ENCODE peak calls at places on chromosomes 5 and 9, in five cellular contexts. O is HCT116, P is Panc1, C is A549, G is HL-60. Y is an unnamed sample.

GRCh38 chr5:39102684-39103155 is 28.5 kb upstream of the RICTOR start:
- DNase-seq in C (peak), P (peak), O (no peak), G (no peak), Y (no peak)

GRCh38 chr9:31185831-31186230 is 1198.6 kb upstream of the ACO1 start:
- DNase-seq in G (no peak), P (no peak), O (no peak), C (no peak), Y (no peak)

GRCh38 chr9:129676287-129676686 is 10.8 kb downstream of the PRRX2 start:
- DNase-seq in P (no peak), O (no peak), C (no peak), G (no peak), Y (no peak)

GRCh38 chr5:147037517-147038205 is 159.1 kb upstream of the PPP2R2B start:
- DNase-seq in O (peak), P (no peak), C (no peak), G (no peak), Y (no peak)

GRCh38 chr5:174483411-174483810 is 241.0 kb upstream of the MSX2 start:
- DNase-seq in C (no peak), G (no peak), O (no peak), P (no peak), Y (no peak)

GRCh38 chr9:112382501-112383364 is 2.8 kb downstream of the HSDL2 start:
- DNase-seq in G (no peak), P (no peak), C (no peak), O (no peak), Y (no peak)

GRCh38 chr9:116641292-116642059 is 45.6 kb upstream of the TRIM32 start:
- DNase-seq in G (no peak), C (no peak), P (no peak), O (no peak), Y (no peak)

GRCh38 chr9:32875242-32875641 is 91.9 kb downstream of the TMEM215 start:
- DNase-seq in C (no peak), G (no peak), P (no peak), O (no peak), Y (no peak)

GRCh38 chr9:80066931-80067330 is 495.2 kb downstream of the TLE4 start:
- DNase-seq in C (no peak), P (no peak), G (no peak), O (no peak), Y (no peak)

GRCh38 chr9:36143242-36143641 is 6.7 kb downstream of the GLIPR2 start:
- DNase-seq in O (no peak), G (no peak), C (no peak), P (no peak), Y (no peak)

GRCh38 chr9:114694719-114695269 is 12.8 kb upstream of the TEX48 start:
- DNase-seq in G (no peak), C (no peak), P (no peak), O (no peak), Y (peak)

GRCh38 chr5:95600557-95600956 is 19.3 kb upstream of the GPR150 start:
- DNase-seq in P (no peak), G (no peak), O (no peak), C (no peak), Y (no peak)

GRCh38 chr5:127887282-127887681 is 184.1 kb downstream of the CCDC192 start:
- DNase-seq in G (no peak), O (no peak), P (no peak), C (peak), Y (no peak)

GRCh38 chr9:76716270-76716669 is 48.0 kb upstream of the PCA3 start:
- DNase-seq in P (no peak), G (no peak), O (no peak), C (no peak), Y (no peak)

GRCh38 chr5:887947-888640 is 4.5 kb downstream of the BRD9 start:
- DNase-seq in P (no peak), C (no peak), O (no peak), G (no peak), Y (no peak)

GRCh38 chr5:73446631-73447233 is 1.8 kb downstream of the FOXD1 start:
- DNase-seq in C (peak), O (no peak), P (no peak), G (no peak), Y (no peak)

GRCh38 chr5:83513491-83513890 is 41.9 kb downstream of the VCAN start:
- DNase-seq in P (no peak), G (no peak), C (no peak), O (no peak), Y (no peak)

GRCh38 chr5:35031276-35031675 is 16.5 kb downstream of the AGXT2 start:
- DNase-seq in P (no peak), C (no peak), O (no peak), G (no peak), Y (no peak)

GRCh38 chr9:136964171-136964689 is 12.2 kb downstream of the LCN12 start:
- DNase-seq in G (no peak), P (no peak), O (no peak), C (no peak), Y (no peak)

GRCh38 chr9:14533867-14534650 is 159.2 kb downstream of the ZDHHC21 start:
- DNase-seq in O (no peak), P (no peak), C (no peak), G (no peak), Y (no peak)

GRCh38 chr9:123622696-123623095 is 266.7 kb downstream of the CRB2 start:
- DNase-seq in G (no peak), C (no peak), O (no peak), P (no peak), Y (no peak)

GRCh38 chr5:131221888-131222287 is 42.0 kb upstream of the CDC42SE2 start:
- DNase-seq in G (no peak), C (no peak), P (peak), O (no peak), Y (no peak)

GRCh38 chr9:12698293-12698692 is 5.1 kb downstream of the TYRP1 start:
- DNase-seq in C (no peak), O (no peak), P (no peak), G (no peak), Y (no peak)

GRCh38 chr9:85872444-85872843 is 68.5 kb upstream of the NAA35 start:
- DNase-seq in O (no peak), C (no peak), P (no peak), G (no peak), Y (no peak)

GRCh38 chr9:122827759-122828090 is 663 bp downstream of the PDCL start:
- DNase-seq in P (no peak), O (no peak), C (peak), G (no peak), Y (no peak)

GRCh38 chr9:131393622-131394463 is at the start of gene PRRC2B:
- DNase-seq in O (peak), C (peak), G (peak), P (no peak), Y (no peak)

GRCh38 chr5:102654559-102655354 is 100.3 kb upstream of the PAM start:
- DNase-seq in G (no peak), C (no peak), O (no peak), P (no peak), Y (no peak)

GRCh38 chr9:124852829-124853531 is at the start of gene WDR38:
- DNase-seq in G (peak), C (peak), O (peak), P (no peak), Y (no peak)

GRCh38 chr5:132951858-132952257 is 11.6 kb downstream of the AFF4 start:
- DNase-seq in P (no peak), G (no peak), C (no peak), O (no peak), Y (no peak)

GRCh38 chr9:95620296-95620695 is 103.5 kb upstream of the PTCH1 start:
- DNase-seq in P (no peak), C (no peak), O (no peak), G (no peak), Y (no peak)

DNA sequence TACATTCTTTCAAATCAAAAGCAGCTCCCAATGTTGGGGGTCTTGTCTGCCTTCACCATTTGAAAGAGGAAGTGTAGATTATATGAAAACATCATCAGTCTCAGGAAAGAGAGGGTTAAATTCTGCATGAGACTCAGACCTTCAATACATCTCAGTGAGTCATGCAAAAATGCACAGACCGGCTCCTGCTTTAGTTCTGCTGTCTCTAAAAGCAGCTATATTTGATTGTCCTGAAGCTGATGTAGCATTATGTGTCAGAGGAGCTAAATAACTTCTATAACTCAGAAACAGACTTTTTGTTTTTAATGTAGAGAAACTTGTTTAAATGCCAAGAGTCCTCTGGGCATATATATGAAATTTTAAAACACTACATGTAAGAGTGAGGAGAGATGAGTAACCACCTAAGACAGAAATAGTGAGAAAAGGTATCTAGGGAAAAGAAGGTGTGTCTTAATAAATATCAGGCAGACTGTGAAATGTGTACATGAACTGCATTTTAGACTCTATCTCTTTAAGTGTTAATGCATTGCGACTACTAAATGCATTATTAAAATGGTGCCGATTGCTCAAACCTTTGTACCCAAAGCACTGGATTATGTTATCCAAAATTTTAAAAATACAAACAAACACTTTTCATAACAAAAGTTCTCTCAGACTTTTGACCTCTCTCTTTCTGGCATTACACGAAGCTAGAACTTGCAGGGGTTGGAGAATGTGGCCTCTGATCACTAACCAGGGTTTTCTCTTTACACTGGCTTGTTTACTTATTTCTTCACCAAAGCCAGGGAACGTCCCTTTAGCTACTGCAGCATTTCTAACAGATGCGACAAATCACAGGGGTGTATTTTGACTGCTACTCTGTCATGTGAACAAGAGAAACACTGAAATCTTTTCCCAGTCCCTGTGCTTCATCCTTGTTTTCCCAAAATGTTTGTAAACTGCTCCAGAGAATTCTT is 302.3 kb downstream of the ARL15 start:
- DNase-seq in P (no peak), C (peak), G (no peak), O (no peak), Y (no peak)
- TF ChIP-seq REST in P (no peak), C (no peak), G (no peak), O (no peak), Y (no peak)

GRCh38 chr9:113585555-113585954 is 122.0 kb downstream of the RGS3 start:
- DNase-seq in C (no peak), P (no peak), O (no peak), G (no peak), Y (no peak)

GRCh38 chr9:113588242-113588810 is 124.8 kb downstream of the RGS3 start:
- DNase-seq in G (no peak), O (no peak), C (no peak), P (no peak), Y (no peak)

GRCh38 chr9:113589407-113589806 is 125.9 kb downstream of the RGS3 start:
- DNase-seq in O (no peak), P (no peak), C (no peak), G (no peak), Y (no peak)

GRCh38 chr9:113588936-113589335 is 125.4 kb downstream of the RGS3 start:
- DNase-seq in O (no peak), P (no peak), C (no peak), G (no peak), Y (no peak)

GRCh38 chr9:113587471-113588031 is 124.0 kb downstream of the RGS3 start:
- DNase-seq in C (no peak), G (no peak), P (no peak), O (no peak), Y (no peak)
- TF ChIP-seq REST in C (no peak), G (no peak), P (no peak), O (no peak), Y (no peak)

DNA sequence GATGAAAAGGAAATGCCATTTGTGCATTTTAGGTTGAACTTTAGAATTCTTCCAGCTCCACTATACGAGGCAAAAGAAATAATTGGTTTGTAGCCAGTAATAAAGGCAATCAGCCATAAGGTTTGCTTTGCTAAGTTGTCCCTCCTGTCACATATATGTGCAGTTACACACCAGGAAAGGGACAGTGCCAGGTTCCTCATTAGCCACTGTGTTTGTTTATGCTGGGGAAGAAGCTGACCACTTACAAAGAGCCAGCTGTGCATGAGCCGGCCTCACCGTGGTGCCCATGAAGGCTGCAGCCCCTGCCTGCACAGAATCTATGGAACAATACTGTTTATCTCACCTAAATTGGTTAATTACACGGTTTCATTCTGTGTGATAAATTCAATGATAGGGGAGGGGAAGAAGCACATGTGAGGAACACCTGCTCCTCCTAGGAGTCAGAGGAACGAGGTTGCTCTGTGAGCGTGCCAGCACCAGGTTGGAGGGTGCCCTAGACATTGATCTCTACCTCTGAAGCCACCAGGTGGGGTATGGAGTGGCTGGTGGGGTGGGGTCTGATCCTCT is 173.8 kb upstream of the DAP start:
- DNase-seq in C (no peak), O (no peak), G (no peak), P (no peak), Y (no peak)
- TF ChIP-seq REST in C (no peak), O (no peak), G (no peak), P (no peak), Y (no peak)

GRCh38 chr5:136130581-136130980 is 2.1 kb upstream of the SMAD5 start:
- DNase-seq in O (no peak), P (no peak), G (no peak), C (no peak), Y (no peak)
- TF ChIP-seq REST in O (no peak), P (no peak), G (no peak), C (no peak), Y (no peak)

GRCh38 chr5:145574889-145575573 is 260.1 kb downstream of the PRELID2 start:
- DNase-seq in O (peak), C (no peak), G (no peak), P (no peak), Y (no peak)
- TF ChIP-seq REST in O (no peak), C (no peak), G (no peak), P (no peak), Y (no peak)

DNA sequence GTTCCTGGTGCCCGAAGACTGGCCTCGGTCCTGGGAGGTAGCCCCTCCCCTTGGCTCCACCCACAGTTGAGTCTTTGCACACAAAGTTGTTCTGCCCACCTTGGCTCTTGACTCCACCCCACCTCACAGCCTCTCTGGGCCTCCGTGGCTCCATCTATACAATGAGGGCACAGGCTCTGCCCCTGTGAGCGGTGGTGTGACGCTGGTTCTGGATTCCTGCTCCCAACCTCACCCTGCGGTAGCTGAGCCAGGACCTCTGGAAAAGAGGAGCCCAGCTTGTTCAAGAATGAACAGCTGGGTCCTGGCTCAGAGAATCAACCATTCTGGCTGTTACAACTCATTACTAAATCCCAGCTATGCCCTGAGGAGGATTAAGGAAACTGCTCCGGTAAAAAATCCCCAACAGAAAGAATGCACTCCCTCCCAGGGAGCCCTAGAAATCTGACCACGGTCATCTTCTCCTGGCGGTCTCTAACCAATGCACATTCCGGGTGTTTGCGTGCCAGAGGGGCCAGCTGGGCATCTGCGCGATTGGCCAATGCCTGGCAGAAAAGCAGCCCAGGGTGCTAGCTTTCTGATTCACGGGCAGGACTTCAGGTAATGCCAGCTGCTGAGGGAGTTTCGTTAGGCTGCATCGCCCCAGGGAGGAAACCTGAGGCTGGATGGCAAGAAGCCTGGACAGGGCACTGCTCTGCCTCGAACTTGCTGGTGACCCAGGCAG is 9.9 kb upstream of the GRHPR start:
- DNase-seq in C (no peak), P (no peak), O (no peak), G (no peak), Y (no peak)
- TF ChIP-seq REST in C (no peak), P (no peak), O (no peak), G (no peak), Y (no peak)

DNA sequence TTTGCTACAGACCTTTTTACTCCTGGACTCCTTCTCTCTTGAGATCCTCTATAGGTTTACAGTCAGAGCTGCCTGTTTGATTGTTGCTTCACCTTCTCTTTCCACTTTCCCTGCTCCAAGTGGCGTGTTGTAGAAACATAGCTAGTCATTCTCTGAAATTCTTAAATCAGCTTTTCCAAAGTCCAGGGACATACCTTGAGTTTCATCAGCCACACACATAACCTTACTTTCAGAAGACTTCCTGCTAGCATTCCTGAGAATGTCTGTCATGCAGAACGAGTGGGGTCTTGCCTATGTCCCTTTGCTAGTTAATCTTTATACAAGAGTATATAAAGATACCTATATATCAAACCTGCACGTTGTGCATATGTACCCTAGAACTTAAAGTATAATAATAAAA is 230.3 kb upstream of the ZNF462 start:
- DNase-seq in G (no peak), P (no peak), C (no peak), O (no peak), Y (no peak)
- TF ChIP-seq REST in G (no peak), P (no peak), C (no peak), O (no peak), Y (no peak)